ENCODE peak calls at places on chromosomes 6 and 20, in five cellular contexts. J, N, K, S and O are unnamed samples.

GRCh38 chr6:31901415-31901952 is 402 bp downstream of the ZBTB12 start:
- DNase-seq in J (peak), N (peak), K (peak), S (peak), O (peak)

GRCh38 chr6:44268095-44268628 is 2.1 kb upstream of the TMEM151B start:
- DNase-seq in J (peak), N (peak), K (no peak), S (peak), O (peak)

GRCh38 chr20:17995967-17996819 is 27.4 kb downstream of the MGME1 start:
- DNase-seq in J (peak), N (peak), K (no peak), S (no peak), O (peak)

GRCh38 chr20:58130156-58130555 is 98.3 kb downstream of the ANKRD60 start:
- DNase-seq in J (no peak), N (no peak), K (no peak), S (no peak), O (no peak)

GRCh38 chr20:38812182-38812581 is 6.7 kb downstream of the PPP1R16B start:
- DNase-seq in J (no peak), N (no peak), K (no peak), S (no peak), O (no peak)

GRCh38 chr6:88810089-88810488 is 153.3 kb downstream of the RNGTT start:
- DNase-seq in J (no peak), N (no peak), K (no peak), S (no peak), O (no peak)

GRCh38 chr6:24520929-24521546 is 26.3 kb downstream of the ALDH5A1 start:
- DNase-seq in J (peak), N (peak), K (no peak), S (peak), O (peak)

GRCh38 chr6:150008588-150008987 is 16.7 kb downstream of the RAET1L start:
- DNase-seq in J (no peak), N (no peak), K (no peak), S (no peak), O (no peak)

GRCh38 chr6:37324131-37325033 is 29.4 kb upstream of the RNF8 start:
- DNase-seq in J (no peak), N (no peak), K (no peak), S (no peak), O (peak)